ENCODE peak calls at places on chromosomes 6 and 20, in seven cellular contexts. T is IMR-90; V is brain microvascular endothelial cell; O is GM20000; G is CD4-positive, alpha-beta T cell; L is fibroblast of the aortic adventitia; P is astrocyte. S is an unnamed sample.
A peak's percentile ranks its signal among the peaks of the same experiment; 100 is the strongest.

GRCh38 chr6:7235712-7236311 is 77.2 kb downstream of the SSR1 start:
- DNase-seq in G (no peak), L (no peak), O (no peak), P (no peak), T (no peak), V (no peak), S (no peak)

GRCh38 chr6:64955435-64955848 is 751.6 kb downstream of the EYS start:
- DNase-seq in P (no peak), O (no peak), T (no peak), G (no peak), L (no peak), V (no peak), S (no peak)

GRCh38 chr20:37564388-37565133 is 36.9 kb upstream of the BLCAP start:
- DNase-seq in P (no peak), V (peak; percentile 3), O (peak; percentile 81), T (no peak), G (peak; percentile 19), L (peak; percentile 16), S (peak; percentile 83)

GRCh38 chr6:87697581-87698552 is 4.2 kb downstream of the AKIRIN2 start:
- DNase-seq in G (no peak), T (peak; percentile 91), O (no peak), L (peak; percentile 92), V (peak; percentile 67), P (peak; percentile 95), S (no peak)

GRCh38 chr6:81857812-81858211 is 105.3 kb upstream of the TENT5A start:
- DNase-seq in P (peak; percentile 18), G (no peak), V (no peak), T (no peak), L (peak; percentile 32), O (no peak), S (no peak)

GRCh38 chr6:133353061-133353460 is 111.9 kb downstream of the EYA4 start:
- DNase-seq in O (no peak), T (no peak), V (no peak), G (no peak), P (no peak), L (no peak), S (no peak)

GRCh38 chr20:10978713-10979112 is 304.9 kb upstream of the JAG1 start:
- DNase-seq in T (no peak), L (no peak), O (no peak), G (no peak), P (no peak), V (no peak), S (peak; percentile 6)

GRCh38 chr20:11810316-11811130 is 107.2 kb upstream of the BTBD3 start:
- DNase-seq in O (no peak), V (no peak), T (peak; percentile 91), L (peak; percentile 60), G (no peak), P (peak; percentile 86), S (no peak)

GRCh38 chr20:53708129-53708968 is 114.7 kb upstream of the ZNF217 start:
- DNase-seq in L (peak; percentile 25), V (peak; percentile 29), T (peak; percentile 85), P (peak; percentile 91), G (peak; percentile 2), O (peak; percentile 38), S (no peak)

GRCh38 chr20:4119854-4120209 is 104.5 kb upstream of the RNF24 start:
- DNase-seq in V (no peak), L (peak; percentile 87), G (no peak), O (no peak), P (no peak), T (no peak), S (no peak)

GRCh38 chr20:542777-543368 is 717 bp downstream of the CSNK2A1 start:
- DNase-seq in V (no peak), P (no peak), L (no peak), T (no peak), O (peak; percentile 41), G (peak; percentile 9), S (no peak)

GRCh38 chr6:156963712-156964700 is 186.8 kb downstream of the ARID1B start:
- DNase-seq in V (peak; percentile 74), T (peak; percentile 63), L (peak; percentile 70), G (no peak), P (peak; percentile 52), O (peak; percentile 39), S (no peak)

GRCh38 chr6:82144007-82144851 is 103.3 kb downstream of the IBTK start:
- DNase-seq in O (peak; percentile 20), P (peak; percentile 98), V (peak; percentile 95), G (no peak), L (peak; percentile 94), T (peak; percentile 98), S (no peak)

GRCh38 chr20:31713312-31714049 is 9.2 kb downstream of the BCL2L1 start:
- DNase-seq in P (peak; percentile 87), V (peak; percentile 83), T (peak; percentile 91), O (no peak), G (no peak), L (peak; percentile 90), S (no peak)

GRCh38 chr6:50113114-50113857 is 63.6 kb upstream of the DEFB112 start:
- DNase-seq in V (no peak), T (no peak), G (no peak), P (no peak), L (no peak), O (no peak), S (no peak)

GRCh38 chr20:58308680-58309527 is 611 bp upstream of the RAB22A start:
- DNase-seq in O (peak; percentile 83), L (peak; percentile 50), G (peak; percentile 30), T (peak; percentile 46), V (peak; percentile 12), P (peak; percentile 4), S (peak; percentile 38)

GRCh38 chr6:113858067-113858604 is 991 bp downstream of the MARCKS start:
- DNase-seq in O (peak; percentile 50), L (peak; percentile 53), G (no peak), V (peak; percentile 42), P (peak; percentile 27), T (peak; percentile 29), S (peak; percentile 29)

GRCh38 chr6:28810655-28811053 is 113.1 kb downstream of the TRIM27 start:
- DNase-seq in V (no peak), T (no peak), L (no peak), G (no peak), O (no peak), P (no peak), S (no peak)

DNA sequence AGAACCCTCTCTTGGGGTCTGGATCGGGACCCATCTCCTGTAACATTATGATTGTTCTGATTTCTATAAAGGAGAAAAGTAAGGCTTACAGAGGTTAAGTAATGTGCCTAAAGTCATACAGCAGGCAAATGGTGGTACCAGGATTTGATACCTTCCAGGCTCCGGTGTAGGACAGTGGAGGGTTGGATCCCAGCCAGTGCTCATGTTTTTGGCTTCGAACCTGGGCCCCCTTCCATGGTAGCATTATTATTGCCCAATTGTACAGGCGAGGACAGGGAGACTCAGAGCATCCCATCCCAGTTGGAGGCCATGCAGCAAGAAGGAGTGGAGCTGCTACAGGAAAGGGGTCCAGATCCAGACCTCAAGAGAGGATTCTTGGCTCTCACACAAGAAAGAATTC is 202.7 kb downstream of the TFAP2C start:
- DNase-seq in P (no peak), O (no peak), L (no peak), T (no peak), V (no peak), G (no peak), S (no peak)
- TF ChIP-seq CTCF in P (no peak), O (no peak), L (no peak), T (no peak), V (no peak), G (no peak), S (no peak)

DNA sequence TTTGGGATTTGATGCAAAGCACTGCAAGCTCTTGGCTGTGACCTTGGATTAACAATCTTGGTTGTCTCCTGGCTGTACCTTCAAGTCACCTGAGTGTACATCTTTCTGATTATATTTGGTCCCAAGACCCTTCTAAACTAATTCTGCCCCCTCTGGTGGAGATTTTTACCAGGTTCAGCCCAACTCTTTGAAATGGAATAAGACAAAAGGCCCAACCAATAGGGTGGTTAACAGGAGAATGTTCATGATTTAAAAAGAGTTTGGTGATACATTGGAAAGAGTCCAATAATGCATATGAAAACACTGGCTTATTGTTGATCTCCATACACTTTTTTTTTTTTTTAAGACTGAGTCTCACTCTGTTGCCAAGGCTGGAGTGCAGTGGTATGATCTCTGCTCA is 77.5 kb upstream of the CD83 start:
- DNase-seq in O (no peak), L (no peak), V (no peak), G (no peak), T (no peak), P (no peak), S (no peak)
- TF ChIP-seq CTCF in O (no peak), L (no peak), V (no peak), G (no peak), T (no peak), P (no peak), S (no peak)

GRCh38 chr6:13398081-13398406 is 69.7 kb upstream of the TBC1D7 start:
- DNase-seq in V (no peak), O (no peak), L (no peak), T (no peak), P (no peak), G (no peak), S (no peak)

GRCh38 chr6:13400772-13401171 is 72.4 kb upstream of the TBC1D7 start:
- DNase-seq in L (no peak), T (no peak), V (no peak), O (peak; percentile 41), P (no peak), G (no peak), S (no peak)

GRCh38 chr6:13397359-13398080 is 69.2 kb upstream of the TBC1D7 start:
- DNase-seq in O (peak; percentile 76), T (no peak), L (no peak), P (no peak), G (no peak), V (no peak), S (no peak)

GRCh38 chr6:13396241-13396792 is 68.0 kb upstream of the TBC1D7 start:
- DNase-seq in P (no peak), O (no peak), G (no peak), T (no peak), L (no peak), V (no peak), S (no peak)

DNA sequence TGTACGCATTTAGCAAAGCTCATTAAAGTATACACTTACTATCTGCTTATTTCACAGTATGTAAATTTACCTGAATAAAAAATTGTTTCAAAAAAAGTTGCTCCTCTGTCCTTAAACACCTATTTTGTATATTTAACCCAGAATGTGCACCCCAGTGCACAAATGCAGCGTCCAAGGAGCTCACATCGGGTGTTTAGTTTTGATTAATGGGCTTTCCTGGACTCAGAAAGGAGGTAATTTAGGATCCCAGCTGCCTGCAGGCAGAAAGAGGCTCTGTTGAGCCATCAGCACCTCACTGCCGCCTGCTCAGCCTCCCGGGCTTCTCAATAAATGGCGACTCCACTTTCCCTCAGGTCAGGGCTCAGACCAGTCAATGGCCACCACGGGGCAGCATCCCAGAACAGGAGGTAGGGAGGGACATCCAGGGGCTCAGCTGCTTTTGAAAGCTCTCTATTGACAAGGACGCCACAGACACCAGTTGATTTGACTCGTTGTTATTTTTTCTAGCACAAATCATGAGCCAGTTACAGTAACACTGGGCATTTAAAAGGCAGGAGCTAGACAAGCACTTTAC is 70.2 kb upstream of the TBC1D7 start:
- DNase-seq in V (no peak), T (no peak), P (no peak), O (no peak), G (no peak), L (no peak), S (peak; percentile 6)
- TF ChIP-seq CTCF in V (no peak), T (no peak), P (no peak), O (no peak), G (no peak), L (no peak), S (no peak)

DNA sequence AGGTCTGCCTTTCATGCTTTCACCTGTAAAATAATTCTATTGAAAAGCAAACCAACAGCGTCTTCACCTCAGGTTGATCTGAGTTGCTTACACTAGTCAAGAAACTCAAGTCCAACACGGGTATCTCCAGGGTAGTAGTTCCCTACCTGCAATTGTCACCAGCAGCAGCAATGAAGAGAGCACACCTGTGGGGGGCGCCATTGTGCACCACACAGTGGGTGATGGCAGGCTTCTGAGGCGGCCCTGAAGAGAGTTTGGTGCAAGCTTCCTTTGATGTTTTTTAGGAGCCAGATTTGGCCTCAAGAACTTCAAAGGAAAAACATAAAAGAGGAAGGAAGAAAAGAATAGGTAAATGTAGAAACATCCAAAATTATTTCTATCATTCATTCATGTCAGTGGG is 45.1 kb downstream of the KIAA0319 start:
- DNase-seq in V (no peak), L (no peak), P (no peak), G (no peak), O (no peak), T (no peak), S (no peak)
- TF ChIP-seq CTCF in V (no peak), L (no peak), P (no peak), G (no peak), O (peak; percentile 26), T (no peak), S (peak; percentile 26)